ENCODE peak calls at places on chromosomes 11 and 22, in four cellular contexts. E is epithelial cell of esophagus, C is endothelial cell, O is B cell. L is an unnamed sample.
A peak's percentile ranks its signal among the peaks of the same experiment; 100 is the strongest.

GRCh38 chr22:43533131-43533530 is 121.3 kb downstream of the MPPED1 start:
- DNase-seq in C (no peak), E (no peak), O (no peak), L (no peak)

GRCh38 chr11:8309862-8310261 is 46.2 kb upstream of the LMO1 start:
- DNase-seq in O (no peak), E (peak; percentile 47), C (no peak), L (no peak)

GRCh38 chr11:13251961-13252360 is 25.6 kb upstream of the BMAL1 start:
- DNase-seq in O (no peak), C (no peak), E (no peak), L (no peak)

GRCh38 chr11:119322360-119322739 is 5.4 kb upstream of the MCAM start:
- DNase-seq in E (no peak), O (no peak), C (no peak), L (no peak)

GRCh38 chr11:65654375-65655349 is 8.1 kb downstream of the RELA start:
- DNase-seq in C (no peak), O (peak; percentile 38), E (no peak), L (no peak)

GRCh38 chr11:69636512-69636866 is 4.5 kb upstream of the CCND1 start:
- DNase-seq in O (no peak), E (peak; percentile 79), C (peak; percentile 74), L (no peak)

GRCh38 chr11:130847517-130847916 is 68.8 kb downstream of the SNX19 start:
- DNase-seq in O (no peak), C (no peak), E (peak; percentile 98), L (no peak)

GRCh38 chr22:35850831-35851230 is 133.2 kb downstream of the APOL5 start:
- DNase-seq in C (no peak), O (no peak), E (no peak), L (no peak)

GRCh38 chr22:41367039-41367679 is 14.6 kb upstream of the TEF start:
- DNase-seq in O (no peak), C (no peak), E (peak; percentile 95), L (peak; percentile 18)

GRCh38 chr11:10584071-10584501 is 15.6 kb upstream of the LYVE1 start:
- DNase-seq in O (no peak), C (no peak), E (no peak), L (no peak)

GRCh38 chr22:31496007-31496734 is at the start of gene SFI1:
- DNase-seq in C (peak; percentile 89), O (peak; percentile 97), E (peak; percentile 91), L (peak; percentile 97)

GRCh38 chr11:62881579-62882427 is 1.1 kb downstream of the SLC3A2 start:
- DNase-seq in O (peak; percentile 81), C (peak; percentile 81), E (peak; percentile 98), L (peak; percentile 98)

GRCh38 chr11:70073881-70074371 is 4.2 kb upstream of the ANO1 start:
- DNase-seq in C (no peak), E (peak; percentile 28), O (no peak), L (peak; percentile 48)

GRCh38 chr11:133981156-133981555 is 24.4 kb upstream of the IGSF9B start:
- DNase-seq in E (no peak), O (no peak), C (no peak), L (no peak)

GRCh38 chr11:1826552-1827094 is 8.2 kb upstream of the SYT8 start:
- DNase-seq in E (peak; percentile 60), O (no peak), C (no peak), L (no peak)

GRCh38 chr22:39703890-39704658 is 133.5 kb downstream of the CACNA1I start:
- DNase-seq in E (no peak), C (no peak), O (no peak), L (no peak)

GRCh38 chr22:43847376-43848289 is 14.7 kb downstream of the SULT4A1 start:
- DNase-seq in O (no peak), C (no peak), E (no peak), L (no peak)

GRCh38 chr11:33775832-33776231 is 1.5 kb upstream of the FBXO3 start:
- DNase-seq in C (no peak), E (peak; percentile 20), O (no peak), L (no peak)

GRCh38 chr11:130648601-130649000 is 200.2 kb downstream of the ADAMTS15 start:
- DNase-seq in C (no peak), O (no peak), E (no peak), L (no peak)

GRCh38 chr11:102836290-102836875 is 7.0 kb downstream of the MMP3 start:
- DNase-seq in E (peak; percentile 86), O (no peak), C (no peak), L (no peak)

GRCh38 chr11:115670538-115671200 is 166.5 kb upstream of the CADM1 start:
- DNase-seq in C (no peak), E (no peak), O (no peak), L (no peak)

GRCh38 chr11:115665345-115665901 is 161.2 kb upstream of the CADM1 start:
- DNase-seq in E (no peak), O (no peak), C (no peak), L (no peak)

GRCh38 chr11:115663790-115664189 is 159.6 kb upstream of the CADM1 start:
- DNase-seq in C (no peak), E (no peak), O (no peak), L (no peak)

GRCh38 chr11:115664313-115664712 is 160.1 kb upstream of the CADM1 start:
- DNase-seq in O (no peak), C (no peak), E (no peak), L (no peak)

GRCh38 chr11:115665958-115666357 is 161.7 kb upstream of the CADM1 start:
- DNase-seq in E (no peak), O (no peak), C (no peak), L (no peak)
- TF ChIP-seq CTCF in E (no peak), O (no peak), C (no peak), L (no peak)

GRCh38 chr11:21321530-21321929 is 652.1 kb downstream of the NELL1 start:
- DNase-seq in E (no peak), O (no peak), C (no peak), L (no peak)

GRCh38 chr11:21323617-21324016 is 654.2 kb downstream of the NELL1 start:
- DNase-seq in E (no peak), C (no peak), O (no peak), L (no peak)
- TF ChIP-seq CTCF in E (no peak), C (no peak), O (no peak), L (no peak)

DNA sequence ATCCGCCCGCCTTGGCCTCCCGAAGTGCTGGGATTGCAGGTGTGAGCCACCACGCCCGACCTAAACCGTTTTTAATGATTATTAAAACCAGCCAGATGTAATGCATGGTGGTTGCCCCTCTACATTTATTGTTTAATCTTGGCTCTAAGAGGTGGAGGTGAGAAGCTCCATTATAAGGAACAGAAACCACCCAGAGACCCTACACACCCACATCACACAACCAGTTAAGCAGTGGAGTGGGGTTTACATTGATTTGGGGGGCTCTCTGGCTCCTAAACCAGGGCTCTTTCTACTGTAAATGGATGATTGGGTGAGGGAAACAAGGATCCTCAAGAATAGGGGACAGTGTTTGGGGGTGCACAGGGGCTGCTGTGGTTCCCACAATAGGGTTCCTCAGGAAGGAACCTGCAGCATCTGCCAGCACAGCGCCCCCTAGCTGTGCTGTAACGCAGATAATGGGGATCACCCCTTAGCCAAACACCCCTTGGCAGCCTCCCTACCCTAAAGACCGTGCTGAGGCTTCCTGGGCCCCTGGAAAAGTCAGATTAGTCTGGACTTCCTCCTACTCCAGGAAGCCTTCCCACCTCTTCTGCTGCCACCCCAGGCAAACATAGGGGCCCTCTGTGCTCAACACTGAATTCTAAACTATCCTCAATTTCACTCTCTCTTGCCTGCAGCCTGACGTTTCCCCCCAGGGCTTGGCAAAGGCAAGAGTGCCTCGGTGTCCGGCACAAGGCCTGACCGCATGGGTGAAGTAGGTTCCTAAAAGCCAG is 2.4 kb downstream of the MPST start:
- DNase-seq in O (peak; percentile 80), C (peak; percentile 43), E (peak; percentile 65), L (peak; percentile 73)
- TF ChIP-seq CTCF in O (peak; percentile 82), C (peak; percentile 77), E (peak; percentile 73), L (peak; percentile 94)

DNA sequence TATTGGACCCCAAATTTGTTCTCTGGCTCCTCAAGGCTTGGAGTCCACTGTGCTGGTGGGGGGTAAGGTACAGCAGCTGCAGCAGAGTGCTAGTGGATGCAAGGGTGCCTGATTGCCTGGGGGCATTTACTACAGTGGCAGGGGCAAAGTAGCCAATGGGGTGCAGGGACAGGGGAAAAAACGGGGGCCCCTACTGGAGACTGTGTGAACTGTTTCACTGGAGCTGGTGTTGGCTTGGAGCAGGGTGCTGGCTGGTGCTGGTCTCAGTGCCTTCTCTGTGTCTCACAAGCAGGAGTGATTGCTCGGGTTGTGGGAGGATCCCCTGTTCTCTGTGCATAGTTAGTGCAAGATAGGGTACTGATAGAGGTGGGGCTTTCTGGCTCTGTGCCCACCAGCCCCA is 935.9 kb downstream of the JRKL start:
- DNase-seq in O (no peak), C (no peak), E (no peak), L (no peak)
- TF ChIP-seq CTCF in O (no peak), C (no peak), E (no peak), L (no peak)

GRCh38 chr11:22474621-22475020 is 136.4 kb downstream of the SLC17A6 start:
- DNase-seq in O (no peak), C (no peak), E (peak; percentile 32), L (no peak)

GRCh38 chr11:22467741-22468140 is 129.6 kb downstream of the SLC17A6 start:
- DNase-seq in C (no peak), E (peak; percentile 69), O (no peak), L (no peak)

GRCh38 chr11:22476589-22476988 is 138.4 kb downstream of the SLC17A6 start:
- DNase-seq in C (no peak), O (no peak), E (no peak), L (no peak)

GRCh38 chr11:22471405-22471804 is 133.2 kb downstream of the SLC17A6 start:
- DNase-seq in O (no peak), C (no peak), E (no peak), L (no peak)

GRCh38 chr11:22472306-22472705 is 134.1 kb downstream of the SLC17A6 start:
- DNase-seq in O (no peak), E (peak; percentile 50), C (peak; percentile 8), L (no peak)
- TF ChIP-seq CTCF in O (no peak), E (peak; percentile 45), C (no peak), L (no peak)

GRCh38 chr11:131877246-131877645 is 506.8 kb downstream of the NTM start:
- DNase-seq in C (no peak), O (no peak), E (no peak), L (no peak)
- TF ChIP-seq CTCF in C (no peak), O (no peak), E (no peak), L (no peak)

GRCh38 chr11:17473071-17473744 is 3.4 kb downstream of the ABCC8 start:
- DNase-seq in C (peak; percentile 66), O (no peak), E (peak; percentile 26), L (no peak)
- TF ChIP-seq CTCF in C (no peak), O (no peak), E (peak; percentile 10), L (no peak)

DNA sequence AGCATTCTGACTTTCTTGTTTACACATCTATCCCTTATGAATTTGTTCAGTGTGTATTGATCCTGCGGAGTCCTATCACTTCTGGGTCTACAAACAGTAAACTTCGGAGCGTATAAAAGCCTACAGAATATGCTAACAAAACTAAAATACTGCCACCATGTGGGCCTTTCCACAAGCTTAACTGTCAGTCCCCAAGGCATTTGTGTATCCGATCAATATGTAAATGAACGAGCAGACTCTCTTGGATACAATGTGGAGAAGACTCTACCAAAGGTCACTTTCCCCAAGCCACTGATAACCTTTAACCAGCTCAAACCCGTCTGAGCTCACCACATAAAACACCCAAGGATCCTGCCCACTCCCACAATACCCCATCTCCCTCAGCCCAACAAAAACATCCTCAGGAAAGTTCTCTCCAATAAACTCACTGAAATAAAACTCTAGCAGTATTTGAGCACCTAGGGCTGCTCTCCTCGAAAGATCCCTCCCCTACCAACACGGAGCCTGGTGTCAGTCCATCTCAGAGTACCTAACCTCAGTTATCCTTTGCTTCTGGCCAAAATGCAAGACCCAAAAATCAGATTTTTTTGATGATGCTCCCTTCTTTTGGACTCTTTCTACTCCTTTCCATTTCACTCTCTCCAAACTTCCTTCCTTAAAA is 17.8 kb downstream of the ADA2 start:
- DNase-seq in C (no peak), O (no peak), E (no peak), L (no peak)
- TF ChIP-seq CTCF in C (no peak), O (no peak), E (no peak), L (no peak)

GRCh38 chr11:73252577-73253191 is 19.5 kb upstream of the P2RY6 start:
- DNase-seq in E (no peak), C (no peak), O (no peak), L (peak; percentile 37)
- TF ChIP-seq CTCF in E (peak; percentile 30), C (peak; percentile 28), O (no peak), L (peak; percentile 34)

L was measured in activated CD8-positive, alpha-beta T cell treated with anti-CD3 and anti-CD28 coated beads for 36 hours.